ENCODE peak calls at places on chromosomes 11 and 22, in nine cellular contexts. One of them, this sample, is unnamed.

GRCh38 chr11:107457558-107458271 is at the start of gene CWF19L2:
- DNase-seq in cardiac muscle cell: peak
- DNase-seq in bronchial epithelial cell: peak
- DNase-seq in astrocyte of the spinal cord: peak
- DNase-seq in left ventricle myocardium inferior: peak
- DNase-seq in heart left ventricle: peak
- DNase-seq in body of pancreas: peak
- DNase-seq in kidney epithelial cell: peak
- DNase-seq in MG63: peak
- DNase-seq in this sample: peak

GRCh38 chr11:135015966-135016365 is 603.9 kb upstream of the B3GAT1 start:
- DNase-seq in cardiac muscle cell: no peak
- DNase-seq in bronchial epithelial cell: no peak
- DNase-seq in astrocyte of the spinal cord: no peak
- DNase-seq in left ventricle myocardium inferior: no peak
- DNase-seq in heart left ventricle: no peak
- DNase-seq in body of pancreas: no peak
- DNase-seq in kidney epithelial cell: no peak
- DNase-seq in MG63: no peak
- DNase-seq in this sample: no peak

GRCh38 chr22:29872145-29872893 is 10.7 kb upstream of the MTMR3 start:
- DNase-seq in cardiac muscle cell: no peak
- DNase-seq in bronchial epithelial cell: no peak
- DNase-seq in astrocyte of the spinal cord: no peak
- DNase-seq in left ventricle myocardium inferior: no peak
- DNase-seq in heart left ventricle: no peak
- DNase-seq in body of pancreas: no peak
- DNase-seq in kidney epithelial cell: no peak
- DNase-seq in MG63: no peak
- DNase-seq in this sample: no peak

GRCh38 chr11:10303558-10304363 is 1.1 kb upstream of the ADM start:
- DNase-seq in cardiac muscle cell: peak
- DNase-seq in bronchial epithelial cell: peak
- DNase-seq in astrocyte of the spinal cord: peak
- DNase-seq in left ventricle myocardium inferior: peak
- DNase-seq in heart left ventricle: no peak
- DNase-seq in body of pancreas: peak
- DNase-seq in kidney epithelial cell: no peak
- DNase-seq in MG63: peak
- DNase-seq in this sample: peak

GRCh38 chr11:129787518-129787917 is 28.1 kb upstream of the TMEM45B start:
- DNase-seq in cardiac muscle cell: no peak
- DNase-seq in bronchial epithelial cell: peak
- DNase-seq in astrocyte of the spinal cord: no peak
- DNase-seq in left ventricle myocardium inferior: no peak
- DNase-seq in heart left ventricle: no peak
- DNase-seq in body of pancreas: no peak
- DNase-seq in kidney epithelial cell: no peak
- DNase-seq in MG63: no peak
- DNase-seq in this sample: no peak

GRCh38 chr22:20773793-20774212 is at the start of gene SERPIND1:
- DNase-seq in cardiac muscle cell: no peak
- DNase-seq in bronchial epithelial cell: no peak
- DNase-seq in astrocyte of the spinal cord: no peak
- DNase-seq in left ventricle myocardium inferior: no peak
- DNase-seq in heart left ventricle: no peak
- DNase-seq in body of pancreas: no peak
- DNase-seq in kidney epithelial cell: no peak
- DNase-seq in MG63: no peak
- DNase-seq in this sample: no peak

GRCh38 chr11:48029686-48030279 is 49.4 kb downstream of the PTPRJ start:
- DNase-seq in cardiac muscle cell: no peak
- DNase-seq in bronchial epithelial cell: no peak
- DNase-seq in astrocyte of the spinal cord: no peak
- DNase-seq in left ventricle myocardium inferior: no peak
- DNase-seq in heart left ventricle: no peak
- DNase-seq in body of pancreas: no peak
- DNase-seq in kidney epithelial cell: no peak
- DNase-seq in MG63: no peak
- DNase-seq in this sample: no peak

GRCh38 chr11:69537126-69537525 is 55.7 kb downstream of the LINC01488 start:
- DNase-seq in cardiac muscle cell: no peak
- DNase-seq in bronchial epithelial cell: no peak
- DNase-seq in astrocyte of the spinal cord: no peak
- DNase-seq in left ventricle myocardium inferior: no peak
- DNase-seq in heart left ventricle: no peak
- DNase-seq in body of pancreas: no peak
- DNase-seq in kidney epithelial cell: no peak
- DNase-seq in MG63: no peak
- DNase-seq in this sample: no peak

GRCh38 chr11:14203392-14203791 is 155.6 kb downstream of the RRAS2 start:
- DNase-seq in cardiac muscle cell: no peak
- DNase-seq in bronchial epithelial cell: no peak
- DNase-seq in astrocyte of the spinal cord: no peak
- DNase-seq in left ventricle myocardium inferior: no peak
- DNase-seq in heart left ventricle: no peak
- DNase-seq in body of pancreas: no peak
- DNase-seq in kidney epithelial cell: no peak
- DNase-seq in MG63: no peak
- DNase-seq in this sample: no peak

GRCh38 chr22:23437779-23438178 is 142.3 kb downstream of the IGLL1 start:
- DNase-seq in cardiac muscle cell: no peak
- DNase-seq in bronchial epithelial cell: no peak
- DNase-seq in astrocyte of the spinal cord: no peak
- DNase-seq in left ventricle myocardium inferior: no peak
- DNase-seq in heart left ventricle: no peak
- DNase-seq in body of pancreas: no peak
- DNase-seq in kidney epithelial cell: no peak
- DNase-seq in MG63: no peak
- DNase-seq in this sample: no peak

GRCh38 chr11:64060263-64060860 is 24.6 kb downstream of the FLRT1 start:
- DNase-seq in cardiac muscle cell: no peak
- DNase-seq in bronchial epithelial cell: no peak
- DNase-seq in astrocyte of the spinal cord: no peak
- DNase-seq in left ventricle myocardium inferior: no peak
- DNase-seq in heart left ventricle: no peak
- DNase-seq in body of pancreas: no peak
- DNase-seq in kidney epithelial cell: no peak
- DNase-seq in MG63: no peak
- DNase-seq in this sample: no peak

GRCh38 chr11:12380565-12381325 is 3.4 kb downstream of the PARVA start:
- DNase-seq in cardiac muscle cell: no peak
- DNase-seq in bronchial epithelial cell: peak
- DNase-seq in astrocyte of the spinal cord: no peak
- DNase-seq in left ventricle myocardium inferior: peak
- DNase-seq in heart left ventricle: no peak
- DNase-seq in body of pancreas: no peak
- DNase-seq in kidney epithelial cell: no peak
- DNase-seq in MG63: no peak
- DNase-seq in this sample: no peak

GRCh38 chr11:34619062-34619516 is 1.8 kb upstream of the EHF start:
- DNase-seq in cardiac muscle cell: no peak
- DNase-seq in bronchial epithelial cell: no peak
- DNase-seq in astrocyte of the spinal cord: no peak
- DNase-seq in left ventricle myocardium inferior: no peak
- DNase-seq in heart left ventricle: no peak
- DNase-seq in body of pancreas: no peak
- DNase-seq in kidney epithelial cell: no peak
- DNase-seq in MG63: no peak
- DNase-seq in this sample: no peak

GRCh38 chr11:30310623-30311022 is 12.3 kb upstream of the ARL14EP start:
- DNase-seq in cardiac muscle cell: no peak
- DNase-seq in bronchial epithelial cell: no peak
- DNase-seq in astrocyte of the spinal cord: no peak
- DNase-seq in left ventricle myocardium inferior: no peak
- DNase-seq in heart left ventricle: no peak
- DNase-seq in body of pancreas: no peak
- DNase-seq in kidney epithelial cell: no peak
- DNase-seq in MG63: no peak
- DNase-seq in this sample: no peak

GRCh38 chr22:29523761-29524160 is 29.8 kb downstream of the THOC5 start:
- DNase-seq in cardiac muscle cell: no peak
- DNase-seq in bronchial epithelial cell: no peak
- DNase-seq in astrocyte of the spinal cord: no peak
- DNase-seq in left ventricle myocardium inferior: no peak
- DNase-seq in heart left ventricle: no peak
- DNase-seq in body of pancreas: no peak
- DNase-seq in kidney epithelial cell: no peak
- DNase-seq in MG63: no peak
- DNase-seq in this sample: no peak

GRCh38 chr22:27995801-27996528 is 76.9 kb upstream of the PITPNB start:
- DNase-seq in cardiac muscle cell: no peak
- DNase-seq in bronchial epithelial cell: no peak
- DNase-seq in astrocyte of the spinal cord: no peak
- DNase-seq in left ventricle myocardium inferior: no peak
- DNase-seq in heart left ventricle: peak
- DNase-seq in body of pancreas: peak
- DNase-seq in kidney epithelial cell: no peak
- DNase-seq in MG63: no peak
- DNase-seq in this sample: peak

GRCh38 chr22:33697640-33698039 is 222.6 kb downstream of the LARGE1 start:
- DNase-seq in cardiac muscle cell: no peak
- DNase-seq in bronchial epithelial cell: no peak
- DNase-seq in astrocyte of the spinal cord: peak
- DNase-seq in left ventricle myocardium inferior: no peak
- DNase-seq in heart left ventricle: no peak
- DNase-seq in body of pancreas: no peak
- DNase-seq in kidney epithelial cell: no peak
- DNase-seq in MG63: no peak
- DNase-seq in this sample: no peak

GRCh38 chr11:68982134-68982533 is 1.3 kb upstream of the MRGPRD start:
- DNase-seq in cardiac muscle cell: no peak
- DNase-seq in bronchial epithelial cell: no peak
- DNase-seq in astrocyte of the spinal cord: no peak
- DNase-seq in left ventricle myocardium inferior: no peak
- DNase-seq in heart left ventricle: no peak
- DNase-seq in body of pancreas: no peak
- DNase-seq in kidney epithelial cell: no peak
- DNase-seq in MG63: no peak
- DNase-seq in this sample: no peak

GRCh38 chr11:75896843-75897419 is 81.9 kb downstream of the UVRAG start:
- DNase-seq in cardiac muscle cell: peak
- DNase-seq in bronchial epithelial cell: peak
- DNase-seq in astrocyte of the spinal cord: peak
- DNase-seq in left ventricle myocardium inferior: no peak
- DNase-seq in heart left ventricle: no peak
- DNase-seq in body of pancreas: no peak
- DNase-seq in kidney epithelial cell: no peak
- DNase-seq in MG63: no peak
- DNase-seq in this sample: no peak

GRCh38 chr22:49099496-49100124 is 728.1 kb downstream of the BRD1 start:
- DNase-seq in cardiac muscle cell: no peak
- DNase-seq in bronchial epithelial cell: no peak
- DNase-seq in astrocyte of the spinal cord: no peak
- DNase-seq in left ventricle myocardium inferior: no peak
- DNase-seq in heart left ventricle: peak
- DNase-seq in body of pancreas: peak
- DNase-seq in kidney epithelial cell: peak
- DNase-seq in MG63: peak
- DNase-seq in this sample: no peak

GRCh38 chr11:101407324-101407723 is 176.5 kb downstream of the TRPC6 start:
- DNase-seq in cardiac muscle cell: peak
- DNase-seq in bronchial epithelial cell: no peak
- DNase-seq in astrocyte of the spinal cord: peak
- DNase-seq in left ventricle myocardium inferior: no peak
- DNase-seq in heart left ventricle: no peak
- DNase-seq in body of pancreas: no peak
- DNase-seq in kidney epithelial cell: no peak
- DNase-seq in MG63: peak
- DNase-seq in this sample: no peak

GRCh38 chr11:132258865-132259264 is 888.5 kb downstream of the NTM start:
- DNase-seq in cardiac muscle cell: no peak
- DNase-seq in bronchial epithelial cell: peak
- DNase-seq in astrocyte of the spinal cord: peak
- DNase-seq in left ventricle myocardium inferior: no peak
- DNase-seq in heart left ventricle: no peak
- DNase-seq in body of pancreas: no peak
- DNase-seq in kidney epithelial cell: no peak
- DNase-seq in MG63: no peak
- DNase-seq in this sample: no peak

GRCh38 chr11:65571420-65571819 is 918 bp upstream of the FAM89B start:
- DNase-seq in cardiac muscle cell: no peak
- DNase-seq in bronchial epithelial cell: no peak
- DNase-seq in astrocyte of the spinal cord: no peak
- DNase-seq in left ventricle myocardium inferior: no peak
- DNase-seq in heart left ventricle: no peak
- DNase-seq in body of pancreas: peak
- DNase-seq in kidney epithelial cell: no peak
- DNase-seq in MG63: no peak
- DNase-seq in this sample: peak
- H3K4me3 ChIP-seq in cardiac muscle cell: peak
- H3K4me3 ChIP-seq in bronchial epithelial cell: peak
- H3K4me3 ChIP-seq in astrocyte of the spinal cord: peak
- H3K4me3 ChIP-seq in left ventricle myocardium inferior: peak
- H3K4me3 ChIP-seq in heart left ventricle: peak
- H3K4me3 ChIP-seq in body of pancreas: no peak
- H3K4me3 ChIP-seq in kidney epithelial cell: peak
- H3K4me3 ChIP-seq in MG63: peak
- H3K4me3 ChIP-seq in this sample: peak

GRCh38 chr11:118609380-118610219 is 2.2 kb downstream of the PHLDB1 start:
- DNase-seq in cardiac muscle cell: peak
- DNase-seq in bronchial epithelial cell: no peak
- DNase-seq in astrocyte of the spinal cord: peak
- DNase-seq in left ventricle myocardium inferior: no peak
- DNase-seq in heart left ventricle: no peak
- DNase-seq in body of pancreas: peak
- DNase-seq in kidney epithelial cell: no peak
- DNase-seq in MG63: no peak
- DNase-seq in this sample: no peak
- H3K4me3 ChIP-seq in cardiac muscle cell: no peak
- H3K4me3 ChIP-seq in bronchial epithelial cell: no peak
- H3K4me3 ChIP-seq in astrocyte of the spinal cord: peak
- H3K4me3 ChIP-seq in left ventricle myocardium inferior: peak
- H3K4me3 ChIP-seq in heart left ventricle: peak
- H3K4me3 ChIP-seq in body of pancreas: no peak
- H3K4me3 ChIP-seq in kidney epithelial cell: peak
- H3K4me3 ChIP-seq in MG63: no peak
- H3K4me3 ChIP-seq in this sample: no peak

DNA sequence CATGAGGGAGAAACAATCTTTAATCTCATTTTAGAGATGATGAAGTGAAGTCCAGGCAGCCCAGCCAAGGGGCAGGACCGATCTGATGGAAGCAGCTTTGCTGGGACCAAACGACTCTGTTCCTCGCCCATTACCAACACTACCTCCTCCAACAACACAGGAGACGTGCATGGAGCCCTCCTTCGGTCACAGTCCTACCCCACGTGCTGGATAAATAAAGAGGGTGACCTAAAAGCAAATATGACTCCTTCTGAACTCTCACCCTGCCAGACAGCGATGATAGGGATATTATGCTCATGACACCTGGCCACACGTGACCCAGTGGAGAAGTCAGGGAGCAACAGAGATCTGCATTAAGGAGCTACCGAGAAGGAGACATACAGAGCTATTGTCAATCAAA is 26.0 kb downstream of the SCGB1A1 start:
- DNase-seq in cardiac muscle cell: no peak
- DNase-seq in bronchial epithelial cell: no peak
- DNase-seq in astrocyte of the spinal cord: no peak
- DNase-seq in left ventricle myocardium inferior: no peak
- DNase-seq in heart left ventricle: no peak
- DNase-seq in body of pancreas: no peak
- DNase-seq in kidney epithelial cell: no peak
- DNase-seq in MG63: no peak
- DNase-seq in this sample: no peak
- H3K4me3 ChIP-seq in cardiac muscle cell: no peak
- H3K4me3 ChIP-seq in bronchial epithelial cell: no peak
- H3K4me3 ChIP-seq in astrocyte of the spinal cord: peak
- H3K4me3 ChIP-seq in left ventricle myocardium inferior: peak
- H3K4me3 ChIP-seq in heart left ventricle: peak
- H3K4me3 ChIP-seq in body of pancreas: no peak
- H3K4me3 ChIP-seq in kidney epithelial cell: no peak
- H3K4me3 ChIP-seq in MG63: peak
- H3K4me3 ChIP-seq in this sample: peak

GRCh38 chr11:45820211-45820857 is 15.4 kb downstream of the SLC35C1 start:
- DNase-seq in cardiac muscle cell: no peak
- DNase-seq in bronchial epithelial cell: no peak
- DNase-seq in astrocyte of the spinal cord: no peak
- DNase-seq in left ventricle myocardium inferior: no peak
- DNase-seq in heart left ventricle: no peak
- DNase-seq in body of pancreas: no peak
- DNase-seq in kidney epithelial cell: no peak
- DNase-seq in MG63: no peak
- DNase-seq in this sample: no peak
- H3K4me3 ChIP-seq in cardiac muscle cell: no peak
- H3K4me3 ChIP-seq in bronchial epithelial cell: no peak
- H3K4me3 ChIP-seq in astrocyte of the spinal cord: no peak
- H3K4me3 ChIP-seq in left ventricle myocardium inferior: no peak
- H3K4me3 ChIP-seq in heart left ventricle: no peak
- H3K4me3 ChIP-seq in body of pancreas: no peak
- H3K4me3 ChIP-seq in kidney epithelial cell: no peak
- H3K4me3 ChIP-seq in MG63: no peak
- H3K4me3 ChIP-seq in this sample: no peak